ENCODE peak calls at places on chromosome 20, in five cellular contexts. G is suprapubic skin, I is psoas muscle, Z is WTC11, M is neural crest cell. Q is an unnamed sample.

GRCh38 chr20:48729538-48729937 is 98.3 kb downstream of the PREX1 start:
- DNase-seq in Z (no peak), M (no peak), G (no peak), I (no peak), Q (no peak)

GRCh38 chr20:25050082-25050481 is 7.9 kb downstream of the ACSS1 start:
- DNase-seq in M (no peak), G (no peak), I (no peak), Z (no peak), Q (no peak)

GRCh38 chr20:3340443-3340842 is 67.0 kb downstream of the DNAAF9 start:
- DNase-seq in G (peak; percentile 68), Z (no peak), I (peak; percentile 60), M (no peak), Q (no peak)

GRCh38 chr20:60011512-60012507 is 53.6 kb downstream of the CDH26 start:
- DNase-seq in G (no peak), I (no peak), Z (no peak), M (no peak), Q (no peak)

GRCh38 chr20:41275181-41275793 is 42.2 kb downstream of the ZHX3 start:
- DNase-seq in Z (no peak), G (no peak), M (no peak), I (no peak), Q (peak; percentile 29)

GRCh38 chr20:9454781-9455180 is 59.6 kb upstream of the LAMP5 start:
- DNase-seq in Z (no peak), G (no peak), M (no peak), I (no peak), Q (no peak)

GRCh38 chr20:38673731-38674177 is 50.5 kb upstream of the SLC32A1 start:
- DNase-seq in M (no peak), Z (no peak), G (no peak), I (no peak), Q (no peak)

GRCh38 chr20:47642624-47643023 is 140.9 kb downstream of the NCOA3 start:
- DNase-seq in M (no peak), G (no peak), I (no peak), Z (no peak), Q (no peak)

GRCh38 chr20:61785567-61785816 is 280.2 kb downstream of the TAF4 start:
- DNase-seq in Z (no peak), G (no peak), I (no peak), M (no peak), Q (no peak)

GRCh38 chr20:46406200-46406985 is at the start of gene ELMO2:
- DNase-seq in Z (peak; percentile 98), M (peak; percentile 92), I (peak; percentile 98), G (peak; percentile 98), Q (peak; percentile 97)
- TF ChIP-seq CTCF in Z (no peak), M (peak; percentile 32), I (peak; percentile 19), G (peak; percentile 14), Q (no peak)

DNA sequence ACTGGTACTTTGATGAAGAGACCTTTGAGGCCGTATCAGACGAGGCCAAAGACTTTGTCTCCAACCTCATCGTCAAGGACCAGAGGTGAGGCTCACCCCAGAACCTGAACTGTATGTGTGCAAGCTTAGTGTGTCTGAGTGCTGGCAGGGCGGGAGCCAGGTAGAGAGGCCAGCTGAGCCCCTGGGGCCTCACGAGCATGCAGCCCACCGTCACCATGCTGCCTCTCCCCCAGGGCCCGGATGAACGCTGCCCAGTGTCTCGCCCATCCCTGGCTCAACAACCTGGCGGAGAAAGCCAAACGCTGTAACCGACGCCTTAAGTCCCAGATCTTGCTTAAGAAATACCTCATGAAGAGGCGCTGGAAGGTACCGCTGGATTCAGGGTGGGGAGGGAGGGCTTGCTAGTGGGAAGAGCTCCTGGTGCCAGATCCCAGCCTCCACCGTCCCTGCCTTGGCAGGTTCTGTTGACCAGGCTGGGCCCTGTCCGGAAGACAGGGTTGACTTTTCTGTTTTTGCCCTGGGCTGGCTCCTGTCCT is 12.7 kb downstream of the MYLK2 start:
- DNase-seq in Z (no peak), G (no peak), M (no peak), I (no peak), Q (no peak)
- TF ChIP-seq CTCF in Z (no peak), G (no peak), M (no peak), I (no peak), Q (no peak)

GRCh38 chr20:23928788-23929187 is 49.2 kb upstream of the CST5 start:
- DNase-seq in Z (no peak), G (no peak), M (no peak), I (no peak), Q (no peak)

GRCh38 chr20:23926526-23926880 is 47.0 kb upstream of the CST5 start:
- DNase-seq in M (no peak), Z (no peak), G (no peak), I (no peak), Q (no peak)

GRCh38 chr20:23925789-23926525 is 46.4 kb upstream of the CST5 start:
- DNase-seq in Z (no peak), I (no peak), G (no peak), M (no peak), Q (no peak)

GRCh38 chr20:23926941-23927872 is 47.7 kb upstream of the CST5 start:
- DNase-seq in Z (no peak), G (no peak), I (no peak), M (no peak), Q (no peak)

GRCh38 chr20:23928353-23928752 is 48.8 kb upstream of the CST5 start:
- DNase-seq in G (no peak), I (no peak), M (no peak), Z (no peak), Q (no peak)
- TF ChIP-seq CTCF in G (no peak), I (no peak), M (no peak), Z (no peak), Q (no peak)

GRCh38 chr20:32820000-32820697 is 395 bp downstream of the MAPRE1 start:
- DNase-seq in M (peak; percentile 93), G (peak; percentile 80), I (peak; percentile 78), Z (peak; percentile 70), Q (peak; percentile 56)
- TF ChIP-seq CTCF in M (peak; percentile 32), G (no peak), I (no peak), Z (no peak), Q (peak; percentile 9)

GRCh38 chr20:16063876-16064275 is 509.4 kb downstream of the KIF16B start:
- DNase-seq in M (no peak), Z (no peak), I (no peak), G (no peak), Q (no peak)
- TF ChIP-seq CTCF in M (no peak), Z (no peak), I (no peak), G (no peak), Q (no peak)

GRCh38 chr20:53493201-53493908 is 100.3 kb downstream of the ZNF217 start:
- DNase-seq in G (no peak), Z (no peak), M (no peak), I (no peak), Q (no peak)
- TF ChIP-seq CTCF in G (no peak), Z (no peak), M (peak; percentile 40), I (peak; percentile 5), Q (no peak)

GRCh38 chr20:51326241-51326819 is 216.2 kb downstream of the NFATC2 start:
- DNase-seq in M (peak; percentile 59), Z (peak; percentile 76), G (no peak), I (no peak), Q (peak; percentile 40)
- TF ChIP-seq CTCF in M (peak; percentile 70), Z (peak; percentile 37), G (peak; percentile 34), I (no peak), Q (peak; percentile 52)

GRCh38 chr20:21302645-21303060 is 478 bp upstream of the XRN2 start:
- DNase-seq in I (no peak), Z (no peak), G (no peak), M (no peak), Q (no peak)

GRCh38 chr20:21303872-21304586 is 898 bp downstream of the XRN2 start:
- DNase-seq in M (no peak), Z (no peak), I (no peak), G (no peak), Q (peak; percentile 44)

GRCh38 chr20:21301940-21302644 is 1.0 kb upstream of the XRN2 start:
- DNase-seq in Z (no peak), M (no peak), I (no peak), G (no peak), Q (no peak)

GRCh38 chr20:21308340-21308739 is 5.2 kb downstream of the XRN2 start:
- DNase-seq in Z (no peak), M (no peak), I (no peak), G (no peak), Q (no peak)

GRCh38 chr20:21303061-21303871 is at the start of gene XRN2:
- DNase-seq in M (peak; percentile 94), Z (peak; percentile 95), G (peak; percentile 97), I (peak; percentile 97), Q (peak; percentile 96)
- TF ChIP-seq CTCF in M (no peak), Z (no peak), G (no peak), I (no peak), Q (no peak)

GRCh38 chr20:22946594-22946993 is 88.5 kb upstream of the SSTR4 start:
- DNase-seq in Z (no peak), G (no peak), I (no peak), M (no peak), Q (peak; percentile 39)

GRCh38 chr20:22949710-22950109 is 85.4 kb upstream of the SSTR4 start:
- DNase-seq in I (no peak), M (no peak), G (no peak), Z (no peak), Q (peak; percentile 49)

GRCh38 chr20:22954661-22955060 is 80.5 kb upstream of the SSTR4 start:
- DNase-seq in M (no peak), I (no peak), G (no peak), Z (no peak), Q (no peak)

GRCh38 chr20:22951966-22952365 is 83.1 kb upstream of the SSTR4 start:
- DNase-seq in I (no peak), G (no peak), M (no peak), Z (no peak), Q (no peak)
- TF ChIP-seq CTCF in I (no peak), G (no peak), M (no peak), Z (no peak), Q (no peak)

GRCh38 chr20:36272547-36273220 is 33.5 kb upstream of the DLGAP4 start:
- DNase-seq in M (no peak), G (no peak), I (no peak), Z (no peak), Q (no peak)

GRCh38 chr20:36271639-36272546 is 34.2 kb upstream of the DLGAP4 start:
- DNase-seq in I (no peak), G (no peak), Z (no peak), M (no peak), Q (no peak)

GRCh38 chr20:36274248-36274841 is 31.8 kb upstream of the DLGAP4 start:
- DNase-seq in Z (no peak), I (no peak), G (no peak), M (peak; percentile 10), Q (no peak)

GRCh38 chr20:36275011-36275410 is 31.1 kb upstream of the DLGAP4 start:
- DNase-seq in Z (no peak), I (no peak), M (no peak), G (no peak), Q (no peak)

GRCh38 chr20:36273414-36274247 is 32.5 kb upstream of the DLGAP4 start:
- DNase-seq in M (no peak), Z (no peak), G (no peak), I (no peak), Q (peak; percentile 28)
- TF ChIP-seq CTCF in M (peak; percentile 46), Z (no peak), G (no peak), I (peak; percentile 23), Q (peak; percentile 39)